ENCODE peak calls at places on chromosomes 5 and 9, in eight cellular contexts. H, E, J, N, F, Q, T and L are unnamed samples. For H3K4me1, the result is how much of the 10 kb centered on the place peaks cover.

GRCh38 chr5:170974487-170974886 is 112.7 kb downstream of the RANBP17 start:
- DNase-seq in H (no peak), E (no peak), J (no peak), N (no peak), F (no peak), Q (no peak), T (no peak), L (no peak)

GRCh38 chr5:6686916-6687409 is 26.3 kb upstream of the TENT4A start:
- DNase-seq in H (no peak), E (peak), J (peak), N (no peak), F (no peak), Q (no peak), T (no peak), L (no peak)

GRCh38 chr5:90873033-90873517 is 314.5 kb downstream of the ADGRV1 start:
- DNase-seq in H (no peak), E (no peak), J (no peak), N (peak), F (no peak), Q (no peak), T (peak), L (no peak)

GRCh38 chr5:176543428-176544182 is 5.5 kb upstream of the CDHR2 start:
- DNase-seq in H (peak), E (no peak), J (no peak), N (peak), F (peak), Q (no peak), T (peak), L (peak)

GRCh38 chr5:463952-464351 is 21.0 kb downstream of the EXOC3 start:
- DNase-seq in H (peak), E (no peak), J (no peak), N (no peak), F (peak), Q (peak), T (peak), L (peak)

GRCh38 chr5:168073991-168074800 is 217.2 kb upstream of the WWC1 start:
- DNase-seq in H (no peak), E (no peak), J (no peak), N (no peak), F (no peak), Q (no peak), T (no peak), L (no peak)

GRCh38 chr9:17837931-17838330 is 259.1 kb downstream of the SH3GL2 start:
- DNase-seq in H (no peak), E (no peak), J (peak), N (no peak), F (no peak), Q (no peak), T (no peak), L (no peak)

GRCh38 chr9:27489087-27489876 is 34.8 kb upstream of the IFNK start:
- DNase-seq in H (no peak), E (no peak), J (no peak), N (no peak), F (no peak), Q (no peak), T (no peak), L (no peak)

GRCh38 chr9:93830224-93830596 is 124.9 kb downstream of the BARX1 start:
- DNase-seq in H (no peak), E (no peak), J (no peak), N (no peak), F (no peak), Q (peak), T (no peak), L (no peak)
- H3K27ac ChIP-seq in H (no peak), E (no peak), J (no peak), N (peak), F (no peak), Q (no peak), T (no peak), L (no peak)

DNA sequence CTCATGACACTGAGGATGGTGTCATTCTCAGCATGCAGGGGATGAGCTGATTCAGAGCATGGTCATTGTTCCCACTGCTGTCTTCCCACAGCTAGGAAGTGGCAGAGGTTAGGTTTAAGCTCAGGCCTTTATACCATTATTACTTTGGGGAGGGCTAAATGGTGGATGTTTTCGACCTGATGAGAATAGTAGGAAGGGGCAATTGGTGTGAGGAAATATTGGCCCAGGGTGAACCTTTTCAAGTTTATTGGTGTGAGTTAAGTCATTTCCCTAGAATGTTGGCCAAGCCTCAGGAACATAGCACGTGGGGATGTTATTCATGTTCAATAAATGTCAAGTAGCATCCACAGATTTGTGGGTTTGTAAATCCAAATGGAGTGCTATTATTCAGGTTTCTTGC is 59.6 kb downstream of the ARHGAP26 start:
- DNase-seq in H (no peak), E (peak), J (no peak), N (no peak), F (no peak), Q (no peak), T (no peak), L (no peak)
- H3K4me1 ChIP-seq in H (half or more), E (half or more), J (half or more), N (under half), F (under half), Q (under half), T (under half), L (under half)

DNA sequence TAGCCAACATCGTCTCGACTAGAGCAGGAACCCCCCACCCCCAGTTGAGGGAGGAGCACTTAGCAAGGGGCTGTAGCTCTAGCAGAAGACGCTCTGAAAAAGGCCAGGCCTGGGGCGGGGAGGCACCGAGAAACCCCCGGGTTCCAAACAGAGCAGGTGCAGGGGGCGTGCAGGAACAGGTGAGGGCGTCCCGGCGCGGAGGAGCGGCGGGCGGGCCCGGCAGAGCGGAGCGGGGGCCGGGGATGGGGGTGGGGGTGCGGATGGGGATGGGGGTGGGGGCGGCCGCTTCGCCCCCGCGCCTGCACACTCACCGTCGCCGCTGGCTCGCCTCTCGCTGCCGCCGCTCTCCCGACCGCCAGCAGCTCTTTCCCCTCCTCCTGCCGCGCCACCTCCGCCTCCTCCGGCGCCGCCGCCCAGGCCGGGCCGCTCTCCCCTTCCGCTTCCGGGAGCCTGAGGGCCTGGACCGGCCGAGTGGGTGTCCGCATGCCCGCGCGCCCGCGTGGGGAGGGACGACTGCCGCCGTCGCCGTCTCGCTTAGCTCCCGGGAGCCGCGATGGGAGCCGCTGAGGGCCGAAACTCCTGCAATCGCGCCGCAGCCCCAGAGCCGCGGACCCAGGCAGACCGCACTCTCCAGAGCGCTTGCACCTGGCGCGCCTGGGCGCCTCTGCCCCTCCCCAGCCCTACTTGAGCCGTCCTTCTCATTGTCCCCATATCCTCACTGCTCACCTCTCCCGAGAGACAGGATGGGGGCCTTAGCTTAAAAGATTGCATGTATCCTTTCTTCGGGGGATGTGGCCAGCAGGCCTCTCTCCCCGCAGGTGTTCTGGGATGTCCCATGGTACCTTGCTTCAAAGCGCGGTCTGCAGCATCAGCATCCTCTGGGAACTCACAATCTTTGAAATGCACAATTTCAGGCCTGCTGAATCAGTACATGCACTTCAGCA is at the start of gene ZDHHC21:
- DNase-seq in H (peak), E (peak), J (peak), N (peak), F (peak), Q (peak), T (peak), L (peak)
- TF ChIP-seq POLR2AphosphoS5 in H (no peak), E (peak), J (peak), N (peak), F (peak), Q (peak), T (peak), L (peak)

GRCh38 chr9:72560086-72560485 is 38.7 kb downstream of the TMC1 start:
- DNase-seq in H (no peak), E (no peak), J (no peak), N (no peak), F (no peak), Q (no peak), T (no peak), L (no peak)

GRCh38 chr9:72565535-72565934 is 44.1 kb downstream of the TMC1 start:
- DNase-seq in H (no peak), E (no peak), J (no peak), N (no peak), F (no peak), Q (no peak), T (no peak), L (no peak)

GRCh38 chr9:72564517-72565281 is 43.3 kb downstream of the TMC1 start:
- DNase-seq in H (no peak), E (no peak), J (no peak), N (no peak), F (no peak), Q (no peak), T (no peak), L (no peak)
- H3K27ac ChIP-seq in H (no peak), E (no peak), J (no peak), N (no peak), F (no peak), Q (no peak), T (no peak), L (no peak)